ENCODE peak calls at places on chromosomes 13 and 19, in six cellular contexts. H is cardiac fibroblast, C is lower leg skin, I is epithelial cell of esophagus, F is lung, K is body of pancreas. G is an unnamed sample.

GRCh38 chr19:35048911-35049411 is 7.4 kb downstream of the HPN start:
- DNase-seq in F (no peak), I (no peak), H (no peak), C (no peak), K (peak; percentile 99), G (no peak)

GRCh38 chr19:7968796-7969559 is 25.5 kb upstream of the TIMM44 start:
- DNase-seq in I (no peak), F (no peak), K (no peak), C (no peak), H (no peak), G (no peak)

GRCh38 chr19:6556480-6556879 is 25.7 kb downstream of the TNFSF9 start:
- DNase-seq in F (no peak), H (peak; percentile 71), C (no peak), K (no peak), I (peak; percentile 53), G (peak; percentile 53)

GRCh38 chr13:30341815-30342570 is 34.6 kb upstream of the KATNAL1 start:
- DNase-seq in K (peak; percentile 90), H (peak; percentile 91), C (peak; percentile 88), I (peak; percentile 95), F (peak; percentile 71), G (peak; percentile 86)

GRCh38 chr19:24054044-24054935 is 32.7 kb upstream of the ZNF254 start:
- DNase-seq in K (no peak), I (peak; percentile 99), H (peak; percentile 94), F (no peak), C (peak; percentile 35), G (peak; percentile 56)

GRCh38 chr13:84684048-84684662 is 801.9 kb upstream of the SLITRK1 start:
- DNase-seq in K (peak; percentile 53), H (no peak), C (no peak), I (peak; percentile 48), F (no peak), G (no peak)

GRCh38 chr19:57903298-57904174 is 12.9 kb downstream of the ZNF417 start:
- DNase-seq in H (peak; percentile 69), K (no peak), C (no peak), I (peak; percentile 47), F (no peak), G (peak; percentile 71)

GRCh38 chr19:7254590-7254989 is 39.6 kb downstream of the INSR start:
- DNase-seq in K (peak; percentile 63), C (no peak), H (no peak), F (no peak), I (no peak), G (no peak)

GRCh38 chr19:49895566-49896297 is 955 bp downstream of the IL4I1 start:
- DNase-seq in I (no peak), F (no peak), H (no peak), C (no peak), K (no peak), G (no peak)

GRCh38 chr19:49894011-49894664 is 2.5 kb downstream of the IL4I1 start:
- DNase-seq in I (no peak), C (no peak), H (no peak), K (no peak), F (no peak), G (no peak)

GRCh38 chr19:49893135-49893534 is 3.6 kb downstream of the IL4I1 start:
- DNase-seq in C (no peak), F (no peak), I (no peak), K (no peak), H (no peak), G (no peak)

GRCh38 chr19:49894879-49895565 is 1.7 kb downstream of the IL4I1 start:
- DNase-seq in K (no peak), I (no peak), H (no peak), F (no peak), C (no peak), G (no peak)

DNA sequence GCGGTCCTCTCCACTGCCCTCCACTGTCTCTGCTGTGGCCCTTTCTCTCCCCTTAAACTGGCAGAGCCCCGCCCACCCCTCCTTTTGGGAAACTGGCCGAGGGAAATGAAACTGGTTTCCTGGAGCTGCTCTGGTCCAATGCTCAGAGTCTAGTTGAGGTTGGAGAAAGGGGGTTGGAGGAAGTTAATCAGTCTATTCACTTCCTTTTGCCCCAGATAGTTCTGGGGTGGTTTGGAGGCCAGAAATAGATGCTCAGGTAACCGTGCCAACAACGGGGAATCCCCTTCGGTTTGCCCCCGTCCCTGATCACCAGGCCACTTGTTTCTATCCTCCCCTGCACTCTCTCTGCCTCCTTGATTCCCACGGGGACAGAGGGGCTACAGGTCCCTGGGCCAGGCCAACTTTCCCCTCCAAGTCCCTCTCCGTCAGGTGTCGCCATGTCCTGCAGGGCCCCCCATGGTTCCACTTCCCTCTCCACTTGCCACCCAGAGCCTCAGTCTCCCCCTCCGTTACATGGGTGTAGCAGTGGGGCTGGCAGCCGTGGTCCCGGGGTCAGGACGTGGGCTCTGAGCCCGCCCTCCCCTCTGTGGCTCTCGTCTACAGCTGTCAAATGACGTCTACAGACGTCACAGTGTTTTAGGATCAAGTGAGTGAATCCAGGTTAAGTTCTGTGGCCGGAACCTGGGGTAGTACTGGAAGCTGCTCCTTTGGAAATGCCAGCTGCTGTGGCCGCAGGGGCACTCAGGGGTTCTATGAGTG is at the start of gene IL4I1:
- DNase-seq in C (no peak), I (no peak), K (no peak), F (no peak), H (peak; percentile 18), G (peak; percentile 38)
- TF ChIP-seq CTCF in C (no peak), I (no peak), K (no peak), F (no peak), H (no peak), G (no peak)

DNA sequence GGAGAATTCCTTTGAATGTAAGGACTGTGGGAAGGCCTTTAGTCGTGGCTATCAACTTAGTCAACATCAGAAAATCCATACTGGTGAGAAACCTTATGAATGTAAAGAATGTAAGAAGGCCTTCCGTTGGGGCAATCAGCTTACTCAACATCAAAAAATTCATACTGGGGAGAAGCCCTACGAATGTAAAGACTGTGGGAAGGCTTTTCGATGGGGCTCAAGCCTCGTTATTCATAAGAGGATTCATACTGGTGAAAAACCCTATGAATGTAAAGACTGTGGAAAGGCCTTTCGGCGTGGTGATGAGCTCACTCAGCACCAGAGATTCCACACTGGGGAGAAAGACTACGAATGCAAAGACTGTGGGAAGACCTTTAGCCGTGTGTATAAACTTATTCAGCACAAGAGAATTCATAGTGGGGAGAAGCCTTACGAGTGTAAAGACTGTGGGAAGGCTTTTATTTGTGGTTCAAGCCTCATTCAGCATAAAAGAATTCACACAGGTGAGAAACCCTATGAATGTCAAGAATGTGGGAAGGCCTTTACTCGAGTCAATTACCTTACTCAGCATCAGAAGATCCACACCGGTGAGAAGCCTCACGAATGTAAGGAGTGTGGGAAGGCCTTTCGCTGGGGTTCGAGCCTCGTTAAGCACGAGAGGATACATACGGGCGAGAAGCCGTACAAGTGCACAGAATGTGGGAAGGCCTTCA is 39.2 kb downstream of the ZNF331 start:
- DNase-seq in H (no peak), K (no peak), F (no peak), C (no peak), I (no peak), G (no peak)
- H3K4me3 ChIP-seq in H (no peak overlapping the region), K (no peak overlapping the region), F (no peak overlapping the region), C (no peak overlapping the region), I (no peak overlapping the region), G (no peak overlapping the region)

DNA sequence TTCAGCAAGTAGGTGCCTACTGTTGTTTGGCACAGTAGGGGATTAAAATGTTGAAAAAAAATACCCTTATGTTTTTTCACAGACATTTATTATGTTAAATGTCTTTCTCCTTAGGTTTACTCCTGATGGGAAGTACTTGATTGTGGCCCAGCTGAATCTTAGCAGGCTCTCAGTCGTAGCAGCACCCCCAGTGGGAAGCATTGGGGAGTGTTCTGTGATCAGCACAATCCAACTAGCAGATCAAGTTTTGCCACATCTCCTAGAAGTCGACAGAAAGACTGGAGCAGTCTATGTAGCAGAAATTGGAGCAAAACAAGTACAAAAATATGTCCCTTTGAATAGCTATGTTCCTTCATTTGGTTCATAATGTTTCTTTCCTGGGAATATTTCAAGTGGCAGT is 9.3 kb downstream of the NHLRC3 start:
- DNase-seq in C (no peak), F (no peak), I (peak; percentile 72), H (no peak), K (peak; percentile 24), G (no peak)
- TF ChIP-seq CTCF in C (no peak), F (no peak), I (peak; percentile 73), H (no peak), K (no peak), G (peak; percentile 14)

DNA sequence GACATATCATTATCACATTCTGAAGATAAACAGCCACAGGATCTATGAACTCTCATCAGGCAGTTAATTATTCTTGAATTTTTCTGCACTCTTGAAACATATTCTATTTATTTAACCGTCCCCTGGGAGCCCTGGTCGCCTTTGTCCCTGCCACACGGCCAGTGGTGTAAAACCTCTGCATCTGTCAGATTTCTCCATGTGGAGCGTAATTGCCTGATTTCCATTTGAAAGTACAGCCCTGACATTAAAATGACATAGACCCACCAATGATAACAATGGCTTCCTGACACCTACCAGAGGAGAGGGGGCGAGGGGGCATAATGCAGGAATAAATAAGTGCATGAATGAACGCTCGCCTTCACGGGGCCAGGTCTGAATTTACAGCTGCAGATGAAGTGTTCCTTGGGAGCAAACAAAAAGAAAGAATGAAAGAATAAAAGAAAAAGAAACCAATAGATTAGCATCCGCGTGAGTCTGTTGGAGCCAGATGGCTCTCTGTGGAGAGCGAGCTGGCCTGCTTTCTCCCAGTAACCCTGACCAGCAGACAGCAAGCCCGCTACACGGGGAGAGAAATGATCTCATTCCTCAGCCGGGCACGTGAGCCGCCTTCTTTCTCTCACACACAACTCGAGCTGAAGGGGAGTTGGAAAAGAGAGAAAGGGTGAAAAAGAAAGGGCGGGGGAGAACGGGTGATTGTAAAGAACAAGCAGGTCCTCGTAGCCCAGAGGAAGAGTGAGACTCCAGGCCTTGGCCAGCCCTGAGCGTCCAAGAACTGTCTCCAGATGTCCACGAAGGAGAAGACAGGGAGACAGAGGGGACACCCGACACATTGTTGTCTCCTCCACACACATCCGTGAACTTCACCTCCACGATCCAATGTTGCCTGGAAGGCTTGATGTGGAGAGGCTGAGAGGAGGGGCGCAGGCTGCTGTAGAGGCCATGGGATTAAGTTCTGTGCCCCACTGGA is 81.2 kb downstream of the RNASEH2B start:
- DNase-seq in K (peak; percentile 23), H (peak; percentile 58), I (no peak), F (no peak), C (no peak), G (peak; percentile 67)
- H3K4me3 ChIP-seq in K (no peak overlapping the region), H (no peak overlapping the region), I (no peak overlapping the region), F (no peak overlapping the region), C (no peak overlapping the region), G (peak overlapping the region; percentile 10)

DNA sequence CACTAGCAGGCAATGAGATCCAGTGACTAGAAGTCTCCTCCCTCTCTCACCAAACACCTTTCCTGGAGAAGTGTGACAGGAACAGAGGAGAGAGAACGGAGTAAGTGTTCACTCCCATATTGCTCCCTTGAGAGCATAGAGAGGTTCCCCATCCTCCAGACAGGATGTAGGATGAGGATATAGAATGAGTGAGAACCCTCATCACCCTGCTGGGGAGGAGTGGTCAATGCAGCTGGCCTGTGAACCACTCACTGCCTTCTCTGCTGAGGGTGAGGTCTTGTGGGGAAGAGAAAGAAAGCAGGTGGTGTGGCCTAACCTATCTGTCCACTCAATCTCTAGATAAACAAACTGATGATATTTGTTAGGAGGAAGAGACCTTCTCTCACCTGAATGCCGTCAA is 386.6 kb downstream of the PCDH20 start:
- DNase-seq in K (no peak), H (no peak), I (no peak), C (no peak), F (no peak), G (no peak)
- TF ChIP-seq CTCF in K (no peak), H (no peak), I (no peak), C (no peak), F (no peak), G (no peak)

GRCh38 chr13:88704600-88705275 is 1033.6 kb downstream of the SLITRK5 start:
- DNase-seq in K (no peak), I (no peak), F (no peak), C (no peak), H (no peak), G (no peak)
- H3K4me3 ChIP-seq in K (no peak overlapping the region), I (no peak overlapping the region), F (no peak overlapping the region), C (no peak overlapping the region), H (no peak overlapping the region), G (no peak overlapping the region)

GRCh38 chr19:54415208-54415900 is at the start of gene TTYH1:
- DNase-seq in F (no peak), I (no peak), H (no peak), K (peak; percentile 46), C (no peak), G (no peak)
- TF ChIP-seq CTCF in F (no peak), I (no peak), H (no peak), K (peak; percentile 22), C (no peak), G (no peak)